ENCODE peak calls at places on chromosomes 4 and X, in seven cellular contexts. Q, H, Y, P, M, W and E are unnamed samples.
A peak's percentile ranks its signal among the peaks of the same experiment; 100 is the strongest.

GRCh38 chr4:32219306-32220075 is 1499.3 kb downstream of the PCDH7 start:
- DNase-seq in Q (no peak), H (no peak), Y (no peak), P (no peak), M (no peak), W (no peak), E (no peak)

GRCh38 chr4:38621004-38621684 is 42.9 kb upstream of the KLF3 start:
- DNase-seq in Q (no peak), H (peak; percentile 99), Y (no peak), P (no peak), M (no peak), W (no peak), E (no peak)

GRCh38 chrX:40108084-40108958 is 10.6 kb upstream of the BCOR start:
- DNase-seq in Q (no peak), H (no peak), Y (peak; percentile 68), P (peak; percentile 42), M (peak; percentile 53), W (no peak), E (no peak)

GRCh38 chr4:175054980-175055379 is 136.8 kb downstream of the ADAM29 start:
- DNase-seq in Q (no peak), H (no peak), Y (no peak), P (no peak), M (peak; percentile 75), W (no peak), E (no peak)

GRCh38 chr4:73021634-73022033 is 47.9 kb downstream of the COX18 start:
- DNase-seq in Q (no peak), H (peak; percentile 42), Y (no peak), P (no peak), M (no peak), W (peak; percentile 54), E (no peak)

GRCh38 chrX:16081357-16081756 is 42.0 kb upstream of the GRPR start:
- DNase-seq in Q (no peak), H (no peak), Y (no peak), P (no peak), M (no peak), W (no peak), E (no peak)

GRCh38 chr4:35166437-35166836 is 1077.9 kb downstream of the ARAP2 start:
- DNase-seq in Q (no peak), H (no peak), Y (no peak), P (no peak), M (no peak), W (no peak), E (no peak)

GRCh38 chr4:138438608-138439007 is 196.5 kb upstream of the SLC7A11 start:
- DNase-seq in Q (no peak), H (no peak), Y (no peak), P (no peak), M (no peak), W (peak; percentile 3), E (no peak)

GRCh38 chrX:56943264-56943663 is 52.1 kb downstream of the SPIN3 start:
- DNase-seq in Q (no peak), H (no peak), Y (no peak), P (no peak), M (no peak), W (no peak), E (no peak)

GRCh38 chr4:997375-998071 is 4.3 kb upstream of the SLC26A1 start:
- DNase-seq in Q (no peak), H (no peak), Y (no peak), P (no peak), M (no peak), W (no peak), E (no peak)

GRCh38 chr4:152734015-152734698 is 45.4 kb downstream of the TIGD4 start:
- DNase-seq in Q (no peak), H (no peak), Y (no peak), P (no peak), M (no peak), W (no peak), E (no peak)

GRCh38 chr4:128247906-128248305 is 39.7 kb downstream of the PGRMC2 start:
- DNase-seq in Q (no peak), H (no peak), Y (no peak), P (no peak), M (no peak), W (no peak), E (no peak)

GRCh38 chrX:72299891-72300630 is 5.7 kb downstream of the CITED1 start:
- DNase-seq in Q (no peak), H (no peak), Y (peak; percentile 30), P (no peak), M (no peak), W (no peak), E (no peak)
- H3K27me3 ChIP-seq in Q (no peaks in the 10 kb centered on the region), H (peaks cover 7% of the 10 kb centered on the region), Y (no peaks in the 10 kb centered on the region), P (peaks cover 16% of the 10 kb centered on the region), M (peaks cover 3% of the 10 kb centered on the region), W (peaks cover 51% of the 10 kb centered on the region), E (peaks cover 5% of the 10 kb centered on the region)

DNA sequence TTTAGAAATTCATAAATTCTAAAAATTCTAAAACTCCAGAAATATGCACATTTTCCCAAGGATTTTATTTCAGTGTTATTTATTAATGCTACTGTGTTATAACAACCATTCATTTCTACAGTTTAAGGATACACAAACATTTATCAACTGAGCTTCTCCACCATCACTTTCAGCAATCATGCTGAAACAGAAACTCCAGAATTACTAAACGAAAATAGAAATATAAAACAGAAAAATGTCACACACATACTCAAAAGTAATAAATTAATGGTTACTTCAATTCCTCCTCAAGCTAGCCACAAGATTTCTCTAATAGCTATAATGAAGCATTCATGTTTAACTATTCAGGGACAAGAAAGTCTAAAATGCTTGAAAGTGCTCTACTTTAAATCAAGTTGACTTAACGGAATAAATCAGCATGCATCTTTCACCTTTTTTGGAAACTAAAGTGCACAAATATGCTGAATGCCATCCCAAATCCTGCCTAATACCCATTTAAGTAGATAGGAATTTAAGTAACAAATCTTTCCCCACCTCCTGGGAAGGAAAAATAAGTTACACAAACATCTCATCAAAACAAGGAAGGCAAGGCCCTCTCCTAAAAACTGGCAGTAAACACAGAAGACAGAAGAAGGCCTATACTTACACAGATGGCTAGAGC is 563 bp downstream of the FAM13A start:
- DNase-seq in Q (no peak), H (no peak), Y (no peak), P (no peak), M (no peak), W (no peak), E (no peak)
- H3K4me3 ChIP-seq in Q (peak overlapping the region; percentile 70), H (peak overlapping the region; percentile 58), Y (peak overlapping the region; percentile 50), P (peak overlapping the region; percentile 67), M (peak overlapping the region; percentile 74), W (peak overlapping the region; percentile 54), E (no peak overlapping the region)

DNA sequence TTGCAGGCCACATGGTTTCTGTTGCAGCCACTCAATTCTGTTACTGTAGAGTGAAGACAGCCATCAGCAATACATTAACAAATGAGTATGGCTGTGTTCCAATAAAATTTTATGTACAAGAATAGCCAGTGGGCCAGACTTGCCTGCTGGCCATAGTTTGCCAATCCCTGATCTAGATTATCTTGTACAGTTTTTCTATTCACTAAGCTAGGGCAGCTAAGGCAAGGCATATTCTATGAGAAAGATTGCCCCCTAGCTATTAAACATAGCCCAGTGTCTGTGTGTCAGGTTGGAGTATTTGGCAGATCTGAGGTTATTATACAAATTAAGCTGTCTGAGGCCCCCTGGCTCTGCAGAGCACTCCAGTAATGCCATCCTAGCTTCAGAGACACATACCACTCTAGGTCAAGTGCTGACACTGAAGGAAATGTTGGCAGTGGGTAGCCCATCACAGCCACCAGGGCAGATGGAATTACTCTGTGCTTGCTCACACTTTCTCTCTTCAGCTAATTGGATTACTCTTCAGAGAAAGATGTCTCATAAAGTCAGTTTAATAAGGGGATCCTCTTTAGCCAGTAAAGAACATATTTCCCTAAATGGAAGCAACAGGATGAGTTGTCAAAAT is 40.7 kb downstream of the MTTP start:
- DNase-seq in Q (no peak), H (no peak), Y (no peak), P (peak; percentile 16), M (peak; percentile 17), W (no peak), E (no peak)
- TF ChIP-seq CTCF in Q (no peak), H (no peak), Y (peak; percentile 34), P (peak; percentile 25), M (no peak), W (no peak), E (no peak)

GRCh38 chr4:7942019-7942556 is 2.4 kb upstream of the AFAP1 start:
- DNase-seq in Q (no peak), H (peak; percentile 59), Y (no peak), P (no peak), M (no peak), W (no peak), E (no peak)
- H3K27me3 ChIP-seq in Q (no peaks in the 10 kb centered on the region), H (no peaks in the 10 kb centered on the region), Y (no peaks in the 10 kb centered on the region), P (peaks cover 10% of the 10 kb centered on the region), M (no peaks in the 10 kb centered on the region), W (no peaks in the 10 kb centered on the region), E (no peaks in the 10 kb centered on the region)

GRCh38 chr4:4328206-4328605 is 38.2 kb downstream of the ZBTB49 start:
- DNase-seq in Q (no peak), H (no peak), Y (no peak), P (no peak), M (no peak), W (no peak), E (no peak)

GRCh38 chr4:4328840-4329239 is 38.8 kb downstream of the ZBTB49 start:
- DNase-seq in Q (no peak), H (no peak), Y (no peak), P (no peak), M (no peak), W (no peak), E (no peak)

GRCh38 chr4:4326136-4326535 is 36.1 kb downstream of the ZBTB49 start:
- DNase-seq in Q (no peak), H (no peak), Y (no peak), P (no peak), M (no peak), W (no peak), E (no peak)

GRCh38 chr4:4329496-4329895 is 39.4 kb downstream of the ZBTB49 start:
- DNase-seq in Q (no peak), H (no peak), Y (no peak), P (no peak), M (no peak), W (no peak), E (no peak)

DNA sequence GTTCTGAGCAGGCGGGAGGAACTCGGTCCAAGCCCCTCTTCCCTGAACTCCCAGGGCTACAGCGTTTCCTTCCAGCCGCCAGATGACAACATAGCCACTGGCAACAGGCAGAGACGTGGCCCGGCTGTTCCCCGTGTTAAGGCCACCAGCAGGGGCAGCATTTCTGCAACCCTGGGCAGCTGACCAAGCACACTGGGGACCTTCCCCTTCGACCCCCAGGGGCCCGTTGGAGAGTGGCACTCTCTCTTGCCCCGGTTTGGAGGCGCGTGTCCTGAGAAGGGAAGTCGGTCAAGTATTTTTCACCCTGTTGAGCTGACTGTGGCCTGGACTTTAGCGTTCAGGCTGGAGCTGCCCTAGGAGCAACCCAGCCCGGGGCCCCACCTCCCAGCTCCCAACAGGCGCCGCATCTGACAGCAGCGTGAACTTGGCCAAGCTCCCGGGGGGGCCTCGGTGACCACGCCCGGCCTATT is 37.6 kb downstream of the ZBTB49 start:
- DNase-seq in Q (no peak), H (no peak), Y (peak; percentile 70), P (peak; percentile 34), M (peak; percentile 29), W (peak; percentile 11), E (peak; percentile 42)
- H3K4me3 ChIP-seq in Q (no peak overlapping the region), H (no peak overlapping the region), Y (no peak overlapping the region), P (no peak overlapping the region), M (no peak overlapping the region), W (no peak overlapping the region), E (no peak overlapping the region)

DNA sequence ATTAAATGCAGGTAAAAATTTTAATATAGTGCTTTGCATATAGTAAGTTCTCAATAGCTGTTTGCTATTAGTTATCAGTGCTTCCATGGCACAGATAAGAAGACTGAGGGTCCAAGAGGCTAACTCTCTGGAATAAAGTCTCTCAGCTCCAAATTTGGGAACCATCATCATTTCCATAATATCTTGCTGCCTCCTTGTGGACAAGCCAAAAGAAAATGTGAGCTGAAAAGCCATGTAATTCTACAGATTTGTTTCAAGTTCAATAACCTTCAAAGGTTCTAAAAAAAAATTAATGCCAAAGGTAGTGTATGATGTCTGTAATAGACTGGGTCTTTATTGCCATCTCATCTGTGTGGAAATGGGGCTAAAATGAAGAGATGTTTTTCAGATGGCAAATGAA is 136.9 kb upstream of the VCX start:
- DNase-seq in Q (no peak), H (no peak), Y (no peak), P (no peak), M (no peak), W (no peak), E (no peak)
- TF ChIP-seq CTCF in Q (no peak), H (no peak), Y (peak; percentile 32), P (peak; percentile 29), M (no peak), W (peak; percentile 7), E (no peak)